ENCODE peak calls at places on chromosomes 7 and 10, in nine cellular contexts. N is T-helper 2 cell, Z is EH, S is C1 segment of cervical spinal cord, Y is transverse colon, A is NCI-H748 treated with DMSO at 0.1 percent for 48 hours, M is A549, E is OCI-LY7, C is Right ventricle myocardium superior. O is an unnamed sample.
A peak's percentile ranks its signal among the peaks of the same experiment; 100 is the strongest.

GRCh38 chr7:26614503-26614902 is 249.9 kb downstream of the SKAP2 start:
- DNase-seq in N (no peak), Z (no peak), S (no peak), Y (no peak), A (no peak), M (no peak), E (no peak), C (no peak), O (no peak)

GRCh38 chr7:3592438-3593134 is 291.5 kb downstream of the SDK1 start:
- DNase-seq in N (no peak), Z (no peak), S (no peak), Y (no peak), A (peak; percentile 94), M (no peak), E (no peak), C (no peak), O (no peak)

GRCh38 chr10:61319550-61320256 is 133.5 kb downstream of the TMEM26 start:
- DNase-seq in N (no peak), Z (no peak), S (no peak), Y (no peak), A (no peak), M (no peak), E (no peak), C (no peak), O (no peak)

GRCh38 chr10:86017841-86018734 is 348.5 kb downstream of the GRID1 start:
- DNase-seq in N (no peak), Z (no peak), S (no peak), Y (no peak), A (no peak), M (no peak), E (peak; percentile 69), C (peak; percentile 74), O (peak; percentile 55)

GRCh38 chr7:90771281-90771680 is 175.2 kb downstream of the CDK14 start:
- DNase-seq in N (no peak), Z (peak; percentile 74), S (no peak), Y (no peak), A (no peak), M (no peak), E (no peak), C (no peak), O (no peak)

GRCh38 chr10:61000769-61001730 is 57.1 kb upstream of the RHOBTB1 start:
- DNase-seq in N (no peak), Z (peak; percentile 15), S (no peak), Y (peak; percentile 29), A (peak; percentile 20), M (peak; percentile 61), E (no peak), C (peak; percentile 28), O (peak; percentile 17)

GRCh38 chr7:157490465-157490912 is 153.7 kb downstream of the DNAJB6 start:
- DNase-seq in N (no peak), Z (peak; percentile 28), S (no peak), Y (no peak), A (no peak), M (peak; percentile 96), E (peak; percentile 24), C (no peak), O (no peak)

GRCh38 chr10:93226619-93227018 is 152.9 kb downstream of the CYP26A1 start:
- DNase-seq in N (no peak), Z (no peak), S (no peak), Y (no peak), A (no peak), M (no peak), E (no peak), C (no peak), O (no peak)

GRCh38 chr10:92290076-92290836 is 622 bp downstream of the CPEB3 start:
- DNase-seq in N (no peak), Z (peak; percentile 55), S (no peak), Y (peak; percentile 44), A (peak; percentile 59), M (peak; percentile 43), E (peak; percentile 16), C (peak; percentile 43), O (peak; percentile 29)

GRCh38 chr7:95441042-95441823 is 6.4 kb upstream of the PON2 start:
- DNase-seq in N (no peak), Z (no peak), S (no peak), Y (no peak), A (no peak), M (peak; percentile 97), E (no peak), C (no peak), O (no peak)

GRCh38 chr7:22445140-22445722 is 54.8 kb downstream of the STEAP1B start:
- DNase-seq in N (no peak), Z (no peak), S (no peak), Y (peak; percentile 83), A (no peak), M (no peak), E (peak; percentile 93), C (peak; percentile 87), O (peak; percentile 86)

GRCh38 chr10:32981760-32982159 is 23.7 kb upstream of the ITGB1 start:
- DNase-seq in N (no peak), Z (peak; percentile 57), S (no peak), Y (peak; percentile 77), A (no peak), M (peak; percentile 92), E (peak; percentile 37), C (peak; percentile 69), O (peak; percentile 55)

GRCh38 chr10:12927896-12928295 is 73.6 kb downstream of the CCDC3 start:
- DNase-seq in N (no peak), Z (no peak), S (no peak), Y (no peak), A (no peak), M (no peak), E (no peak), C (no peak), O (no peak)

GRCh38 chr10:110225441-110225755 is 18.0 kb downstream of the MXI1 start:
- DNase-seq in N (no peak), Z (no peak), S (no peak), Y (no peak), A (no peak), M (no peak), E (no peak), C (no peak), O (no peak)

GRCh38 chr10:127506094-127506493 is 43.0 kb upstream of the NPS start:
- DNase-seq in N (no peak), Z (no peak), S (no peak), Y (no peak), A (no peak), M (no peak), E (no peak), C (no peak), O (no peak)

GRCh38 chr10:113895018-113895417 is 40.6 kb downstream of the NHLRC2 start:
- DNase-seq in N (no peak), Z (peak; percentile 77), S (no peak), Y (no peak), A (no peak), M (no peak), E (no peak), C (no peak), O (no peak)

GRCh38 chr7:51020944-51021343 is 238.2 kb upstream of the GRB10 start:
- DNase-seq in N (no peak), Z (no peak), S (no peak), Y (no peak), A (no peak), M (no peak), E (no peak), C (no peak), O (no peak)

GRCh38 chr10:3781458-3782098 is 3.4 kb downstream of the KLF6 start:
- DNase-seq in N (no peak), Z (peak; percentile 70), S (peak; percentile 23), Y (peak; percentile 68), A (no peak), M (no peak), E (peak; percentile 27), C (peak; percentile 77), O (peak; percentile 62)

GRCh38 chr7:151987748-151988529 is 31.7 kb downstream of the GALNTL5 start:
- DNase-seq in N (no peak), Z (peak; percentile 37), S (no peak), Y (no peak), A (no peak), M (no peak), E (no peak), C (peak; percentile 72), O (peak; percentile 33)

GRCh38 chr10:48457949-48458661 is 146.8 kb downstream of the ARHGAP22 start:
- DNase-seq in N (no peak), Z (no peak), S (no peak), Y (no peak), A (no peak), M (no peak), E (no peak), C (no peak), O (no peak)

GRCh38 chr7:135728136-135728669 is at the start of gene SLC13A4:
- DNase-seq in N (no peak), Z (no peak), S (no peak), Y (no peak), A (no peak), M (no peak), E (no peak), C (no peak), O (no peak)

GRCh38 chr7:5234852-5235831 is 45.1 kb downstream of the WIPI2 start:
- DNase-seq in N (no peak), Z (peak; percentile 38), S (no peak), Y (peak; percentile 30), A (no peak), M (no peak), E (peak; percentile 23), C (no peak), O (no peak)

O was measured in heart right ventricle.